ENCODE peak calls at places on chromosomes 12 and 14, in six cellular contexts. One of them, this sample, is unnamed. For H3K27me3, the result is how much of the 10 kb centered on the place peaks cover.

GRCh38 chr12:45762185-45763110 is 32.9 kb downstream of the ARID2 start:
- DNase-seq in prostate gland: peak
- DNase-seq in pancreas: no peak
- DNase-seq in heart left ventricle: no peak
- DNase-seq in neural progenitor cell: no peak
- DNase-seq in dorsolateral prefrontal cortex: no peak
- DNase-seq in this sample: no peak

GRCh38 chr12:94571556-94571955 is 78.8 kb downstream of the TMCC3 start:
- DNase-seq in heart left ventricle: peak
- DNase-seq in neural progenitor cell: no peak
- DNase-seq in pancreas: peak
- DNase-seq in prostate gland: no peak
- DNase-seq in dorsolateral prefrontal cortex: no peak
- DNase-seq in this sample: no peak

GRCh38 chr12:27511031-27511722 is 12.8 kb upstream of the PPFIBP1 start:
- DNase-seq in dorsolateral prefrontal cortex: no peak
- DNase-seq in pancreas: no peak
- DNase-seq in prostate gland: no peak
- DNase-seq in neural progenitor cell: no peak
- DNase-seq in heart left ventricle: no peak
- DNase-seq in this sample: no peak

GRCh38 chr12:84508943-84509342 is 403.7 kb downstream of the SLC6A15 start:
- DNase-seq in dorsolateral prefrontal cortex: no peak
- DNase-seq in pancreas: no peak
- DNase-seq in neural progenitor cell: no peak
- DNase-seq in prostate gland: no peak
- DNase-seq in heart left ventricle: no peak
- DNase-seq in this sample: no peak

GRCh38 chr12:119692410-119692809 is 24.5 kb downstream of the PRKAB1 start:
- DNase-seq in pancreas: no peak
- DNase-seq in prostate gland: no peak
- DNase-seq in neural progenitor cell: no peak
- DNase-seq in heart left ventricle: no peak
- DNase-seq in dorsolateral prefrontal cortex: no peak
- DNase-seq in this sample: no peak

GRCh38 chr12:1318327-1319031 is 275.9 kb downstream of the FBXL14 start:
- DNase-seq in dorsolateral prefrontal cortex: peak
- DNase-seq in pancreas: peak
- DNase-seq in prostate gland: peak
- DNase-seq in neural progenitor cell: peak
- DNase-seq in heart left ventricle: no peak
- DNase-seq in this sample: no peak

GRCh38 chr12:69685810-69686209 is 13.3 kb downstream of the BEST3 start:
- DNase-seq in neural progenitor cell: no peak
- DNase-seq in heart left ventricle: no peak
- DNase-seq in dorsolateral prefrontal cortex: no peak
- DNase-seq in prostate gland: no peak
- DNase-seq in pancreas: no peak
- DNase-seq in this sample: no peak

GRCh38 chr12:94227066-94227465 is 78.7 kb downstream of the PLXNC1 start:
- DNase-seq in neural progenitor cell: no peak
- DNase-seq in dorsolateral prefrontal cortex: no peak
- DNase-seq in pancreas: no peak
- DNase-seq in prostate gland: no peak
- DNase-seq in heart left ventricle: no peak
- DNase-seq in this sample: no peak

GRCh38 chr12:128974881-128975280 is 121.6 kb downstream of the GLT1D1 start:
- DNase-seq in neural progenitor cell: no peak
- DNase-seq in heart left ventricle: no peak
- DNase-seq in prostate gland: no peak
- DNase-seq in dorsolateral prefrontal cortex: no peak
- DNase-seq in pancreas: no peak
- DNase-seq in this sample: no peak

GRCh38 chr12:22672951-22673350 is 48.0 kb downstream of the ETNK1 start:
- DNase-seq in dorsolateral prefrontal cortex: no peak
- DNase-seq in pancreas: no peak
- DNase-seq in heart left ventricle: no peak
- DNase-seq in prostate gland: no peak
- DNase-seq in neural progenitor cell: no peak
- DNase-seq in this sample: no peak

GRCh38 chr12:65918057-65918456 is 93.8 kb downstream of the HMGA2 start:
- DNase-seq in heart left ventricle: no peak
- DNase-seq in dorsolateral prefrontal cortex: no peak
- DNase-seq in prostate gland: no peak
- DNase-seq in pancreas: no peak
- DNase-seq in neural progenitor cell: no peak
- DNase-seq in this sample: no peak

GRCh38 chr12:79891506-79892162 is 43.3 kb downstream of the PPP1R12A start:
- DNase-seq in dorsolateral prefrontal cortex: no peak
- DNase-seq in pancreas: no peak
- DNase-seq in neural progenitor cell: no peak
- DNase-seq in heart left ventricle: no peak
- DNase-seq in prostate gland: no peak
- DNase-seq in this sample: no peak

DNA sequence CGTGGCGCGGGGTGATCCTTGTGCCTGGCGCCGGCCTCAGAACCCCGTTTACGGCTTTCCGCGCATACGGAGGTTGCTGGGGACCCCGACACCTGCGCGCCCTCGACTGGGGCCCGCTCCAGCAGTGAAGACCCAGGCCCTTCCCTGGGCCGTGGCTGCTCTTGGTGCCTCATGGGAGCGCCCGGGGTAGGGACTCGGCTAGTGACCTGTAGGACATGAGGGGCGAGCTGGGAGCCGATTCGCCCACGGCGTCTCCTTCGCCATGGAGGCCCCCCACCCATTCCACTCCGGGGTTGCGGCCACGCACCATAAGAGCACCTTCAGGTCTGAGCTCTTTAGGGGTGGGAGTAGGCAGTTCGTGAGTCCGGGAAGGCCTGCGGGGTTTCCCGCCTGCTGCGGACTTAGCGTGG is 14.2 kb upstream of the PAX9 start:
- DNase-seq in dorsolateral prefrontal cortex: no peak
- DNase-seq in pancreas: no peak
- DNase-seq in heart left ventricle: no peak
- DNase-seq in prostate gland: no peak
- DNase-seq in neural progenitor cell: peak
- DNase-seq in this sample: no peak
- H3K27me3 ChIP-seq in dorsolateral prefrontal cortex: half or more
- H3K27me3 ChIP-seq in pancreas: under half
- H3K27me3 ChIP-seq in heart left ventricle: half or more
- H3K27me3 ChIP-seq in prostate gland: under half
- H3K27me3 ChIP-seq in neural progenitor cell: half or more
- H3K27me3 ChIP-seq in this sample: half or more

GRCh38 chr12:99146730-99147129 is 500.8 kb upstream of the GARIN6 start:
- DNase-seq in neural progenitor cell: no peak
- DNase-seq in heart left ventricle: no peak
- DNase-seq in dorsolateral prefrontal cortex: no peak
- DNase-seq in prostate gland: no peak
- DNase-seq in pancreas: no peak
- DNase-seq in this sample: no peak

GRCh38 chr12:99146185-99146584 is 501.1 kb downstream of the APAF1 start:
- DNase-seq in neural progenitor cell: peak
- DNase-seq in dorsolateral prefrontal cortex: no peak
- DNase-seq in prostate gland: no peak
- DNase-seq in pancreas: no peak
- DNase-seq in heart left ventricle: no peak
- DNase-seq in this sample: no peak

GRCh38 chr12:99152337-99152736 is 495.2 kb upstream of the GARIN6 start:
- DNase-seq in dorsolateral prefrontal cortex: no peak
- DNase-seq in heart left ventricle: no peak
- DNase-seq in pancreas: no peak
- DNase-seq in prostate gland: no peak
- DNase-seq in neural progenitor cell: no peak
- DNase-seq in this sample: no peak

DNA sequence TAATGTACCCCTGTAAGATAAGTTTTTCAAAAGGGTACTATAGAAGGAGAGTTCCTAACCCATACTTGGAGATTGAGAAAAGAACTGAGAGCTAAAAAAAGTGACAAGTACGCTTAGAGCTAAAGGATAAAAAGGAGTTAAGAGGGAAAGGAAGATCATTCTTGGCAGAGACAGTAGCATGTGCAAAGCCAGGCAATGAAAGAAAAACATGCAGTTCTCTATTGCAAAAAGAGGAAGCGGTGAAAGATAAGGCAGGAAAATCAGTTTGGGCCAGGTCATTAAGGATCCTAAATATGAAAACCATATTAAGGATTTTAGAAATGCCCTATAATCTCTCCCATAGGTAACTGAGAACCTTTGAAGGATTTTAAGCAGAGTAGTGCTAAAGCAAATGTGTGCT is 500.4 kb upstream of the GARIN6 start:
- DNase-seq in pancreas: no peak
- DNase-seq in prostate gland: no peak
- DNase-seq in dorsolateral prefrontal cortex: no peak
- DNase-seq in neural progenitor cell: no peak
- DNase-seq in heart left ventricle: no peak
- DNase-seq in this sample: no peak
- H3K27ac ChIP-seq in pancreas: no peak
- H3K27ac ChIP-seq in prostate gland: no peak
- H3K27ac ChIP-seq in dorsolateral prefrontal cortex: peak
- H3K27ac ChIP-seq in neural progenitor cell: peak
- H3K27ac ChIP-seq in heart left ventricle: no peak
- H3K27ac ChIP-seq in this sample: no peak

DNA sequence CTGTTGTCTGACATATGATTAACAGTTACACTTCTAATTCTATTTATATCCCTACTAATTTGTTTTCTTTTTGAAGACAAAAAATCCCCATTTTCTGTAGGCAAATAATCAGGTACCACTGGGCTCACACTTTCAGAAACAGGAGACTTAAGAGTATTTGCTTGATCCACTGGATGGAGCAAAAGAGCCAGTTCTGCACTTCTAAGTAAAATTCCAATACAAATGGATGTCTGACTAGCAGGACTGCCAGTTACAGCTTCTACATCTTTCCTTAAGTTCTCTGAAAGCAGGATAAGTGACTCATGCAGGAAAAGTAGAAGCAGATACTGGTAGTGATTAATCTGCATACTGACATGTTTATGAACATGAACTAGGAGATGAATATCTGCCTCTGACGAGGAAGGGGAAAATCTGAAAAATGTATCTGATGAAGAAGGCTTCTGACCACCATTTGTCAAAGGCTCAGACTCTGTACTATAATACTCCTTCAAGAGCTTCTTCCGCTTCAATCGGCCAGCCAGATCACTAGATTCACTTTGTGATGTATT is 73.8 kb upstream of the ANKS1B start:
- DNase-seq in heart left ventricle: no peak
- DNase-seq in prostate gland: no peak
- DNase-seq in neural progenitor cell: no peak
- DNase-seq in pancreas: no peak
- DNase-seq in dorsolateral prefrontal cortex: no peak
- DNase-seq in this sample: no peak
- TF ChIP-seq CTCF in heart left ventricle: no peak
- TF ChIP-seq CTCF in prostate gland: no peak
- TF ChIP-seq CTCF in neural progenitor cell: no peak
- TF ChIP-seq CTCF in pancreas: no peak
- TF ChIP-seq CTCF in dorsolateral prefrontal cortex: no peak
- TF ChIP-seq CTCF in this sample: no peak

DNA sequence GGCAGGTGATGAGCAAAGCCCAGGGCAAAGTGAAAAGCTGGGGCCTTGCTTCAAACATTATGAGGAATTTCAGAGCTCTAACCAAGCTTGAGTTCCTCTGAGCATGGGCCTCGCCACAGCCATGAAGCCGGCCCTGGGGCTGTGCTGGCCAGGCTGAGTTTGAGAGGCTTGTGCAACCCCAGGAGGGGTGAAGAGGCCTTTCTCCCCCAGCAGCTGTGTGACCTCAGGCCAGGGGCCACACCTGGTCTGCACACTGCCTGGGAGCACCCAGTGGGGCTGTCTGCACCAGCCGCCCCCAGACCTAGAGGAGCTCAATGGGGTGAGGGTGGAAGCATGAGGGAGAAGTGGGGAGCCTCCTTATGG is 204.9 kb upstream of the C14orf180 start:
- DNase-seq in pancreas: no peak
- DNase-seq in neural progenitor cell: no peak
- DNase-seq in prostate gland: no peak
- DNase-seq in dorsolateral prefrontal cortex: no peak
- DNase-seq in heart left ventricle: no peak
- DNase-seq in this sample: no peak
- H3K27me3 ChIP-seq in pancreas: under half
- H3K27me3 ChIP-seq in neural progenitor cell: under half
- H3K27me3 ChIP-seq in prostate gland: under half
- H3K27me3 ChIP-seq in dorsolateral prefrontal cortex: under half
- H3K27me3 ChIP-seq in heart left ventricle: under half
- H3K27me3 ChIP-seq in this sample: under half

This sample was measured in CD4-positive, alpha-beta T cell.